ENCODE peak calls at places on chromosomes 3 and 15, in ten cellular contexts. F is endothelial cell of umbilical vein; R is PC-9; S is neuronal stem cell; T is lower lobe of right lung; P is brain microvascular endothelial cell; U is fibroblast of lung; D is HepG2; H is H1; Y is CD8-positive, alpha-beta T cell. I is an unnamed sample. For H3K27me3, the result is how much of the 10 kb centered on the place peaks cover.

GRCh38 chr15:66595937-66596545 is 30.2 kb upstream of the LCTL start:
- DNase-seq in F (no peak), R (peak), S (no peak), T (no peak), P (peak), U (no peak), D (no peak), H (no peak), Y (no peak), I (no peak)

GRCh38 chr3:111579495-111579894 is 15.7 kb downstream of the ZBED2 start:
- DNase-seq in F (no peak), R (no peak), S (no peak), T (no peak), P (no peak), U (no peak), D (no peak), H (no peak), Y (no peak), I (no peak)

GRCh38 chr3:196399485-196399945 is 32.7 kb downstream of the UBXN7 start:
- DNase-seq in F (no peak), R (peak), S (no peak), T (no peak), P (peak), U (no peak), D (peak), H (no peak), Y (no peak), I (no peak)

GRCh38 chr15:63531586-63531985 is 27.2 kb downstream of the USP3 start:
- DNase-seq in F (no peak), R (no peak), S (no peak), T (no peak), P (no peak), U (no peak), D (no peak), H (no peak), Y (no peak), I (no peak)

GRCh38 chr3:14770591-14770990 is 48.2 kb upstream of the FGD5 start:
- DNase-seq in F (no peak), R (no peak), S (no peak), T (no peak), P (no peak), U (no peak), D (no peak), H (no peak), Y (no peak), I (no peak)

GRCh38 chr3:96863129-96863740 is 48.8 kb downstream of the EPHA6 start:
- DNase-seq in F (peak), R (no peak), S (peak), T (no peak), P (peak), U (peak), D (peak), H (peak), Y (no peak), I (peak)

GRCh38 chr3:14991148-14991742 is 43.9 kb downstream of the NR2C2 start:
- DNase-seq in F (peak), R (no peak), S (peak), T (no peak), P (no peak), U (no peak), D (no peak), H (no peak), Y (no peak), I (no peak)

GRCh38 chr3:161409858-161410257 is 38.5 kb upstream of the SPTSSB start:
- DNase-seq in F (no peak), R (no peak), S (no peak), T (no peak), P (no peak), U (no peak), D (no peak), H (no peak), Y (no peak), I (no peak)

GRCh38 chr15:62964251-62964650 is 78.3 kb upstream of the TPM1 start:
- DNase-seq in F (no peak), R (no peak), S (no peak), T (no peak), P (no peak), U (peak), D (no peak), H (no peak), Y (no peak), I (no peak)

GRCh38 chr3:57279685-57280084 is 12.8 kb downstream of the ASB14 start:
- DNase-seq in F (peak), R (no peak), S (no peak), T (no peak), P (no peak), U (no peak), D (no peak), H (no peak), Y (no peak), I (no peak)

GRCh38 chr15:99101501-99101900 is 3.4 kb upstream of the SYNM start:
- DNase-seq in F (no peak), R (no peak), S (no peak), T (no peak), P (no peak), U (no peak), D (no peak), H (no peak), Y (no peak), I (no peak)

GRCh38 chr3:81558106-81558505 is 203.3 kb downstream of the GBE1 start:
- DNase-seq in F (no peak), R (no peak), S (no peak), T (no peak), P (no peak), U (no peak), D (no peak), H (no peak), Y (no peak), I (no peak)

GRCh38 chr3:151307131-151307530 is 9.5 kb downstream of the GPR87 start:
- DNase-seq in F (no peak), R (peak), S (no peak), T (no peak), P (no peak), U (no peak), D (no peak), H (no peak), Y (no peak), I (no peak)

GRCh38 chr3:60399295-60399694 is 852.0 kb downstream of the FHIT start:
- DNase-seq in F (no peak), R (no peak), S (peak), T (no peak), P (no peak), U (no peak), D (no peak), H (no peak), Y (no peak), I (no peak)

GRCh38 chr15:43238691-43239131 is 17.9 kb upstream of the EPB42 start:
- DNase-seq in F (no peak), R (no peak), S (no peak), T (no peak), P (no peak), U (no peak), D (peak), H (no peak), Y (no peak), I (no peak)

GRCh38 chr3:149180057-149180573 is 41.5 kb downstream of the CP start:
- DNase-seq in F (peak), R (peak), S (no peak), T (peak), P (peak), U (peak), D (peak), H (no peak), Y (no peak), I (no peak)

GRCh38 chr15:31465083-31465955 is 138.7 kb downstream of the KLF13 start:
- DNase-seq in F (no peak), R (no peak), S (no peak), T (no peak), P (no peak), U (no peak), D (no peak), H (no peak), Y (no peak), I (no peak)

GRCh38 chr3:38147434-38147833 is 9.0 kb downstream of the MYD88 start:
- DNase-seq in F (no peak), R (no peak), S (no peak), T (no peak), P (no peak), U (no peak), D (no peak), H (no peak), Y (no peak), I (no peak)
- H3K27ac ChIP-seq in F (no peak), R (no peak), S (no peak), T (peak), P (no peak), U (no peak), D (no peak), H (no peak), Y (no peak), I (no peak)

DNA sequence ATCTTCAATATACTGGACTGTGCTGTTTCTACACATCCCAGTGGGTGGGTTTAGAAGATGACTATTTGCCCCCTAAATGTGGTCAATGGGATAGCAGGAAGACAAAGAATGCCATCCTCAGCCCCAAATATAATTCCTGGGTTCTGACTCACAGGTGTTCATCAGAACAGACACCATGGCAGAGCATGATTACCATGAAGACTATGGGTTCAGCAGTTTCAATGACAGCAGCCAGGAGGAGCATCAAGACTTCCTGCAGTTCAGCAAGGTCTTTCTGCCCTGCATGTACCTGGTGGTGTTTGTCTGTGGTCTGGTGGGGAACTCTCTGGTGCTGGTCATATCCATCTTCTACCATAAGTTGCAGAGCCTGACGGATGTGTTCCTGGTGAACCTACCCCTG is 3.0 kb downstream of the CXCR6 start:
- DNase-seq in F (no peak), R (no peak), S (no peak), T (no peak), P (no peak), U (no peak), D (no peak), H (no peak), Y (no peak), I (no peak)
- H3K4me3 ChIP-seq in F (no peak), R (no peak), S (no peak), T (no peak), P (no peak), U (no peak), D (no peak), H (no peak), Y (no peak), I (no peak)

GRCh38 chr15:70102827-70103226 is 5.1 kb upstream of the TLE3 start:
- DNase-seq in F (no peak), R (no peak), S (no peak), T (no peak), P (no peak), U (no peak), D (no peak), H (no peak), Y (no peak), I (no peak)
- H3K27me3 ChIP-seq in F (under half), R (under half), S (half or more), T (under half), P (under half), U (under half), D (under half), H (under half), Y (under half), I (under half)

GRCh38 chr3:51389423-51390183 is 1.5 kb upstream of the RBM15B start:
- DNase-seq in F (peak), R (peak), S (no peak), T (peak), P (peak), U (peak), D (peak), H (no peak), Y (peak), I (no peak)
- H3K27ac ChIP-seq in F (no peak), R (no peak), S (no peak), T (no peak), P (no peak), U (no peak), D (no peak), H (no peak), Y (no peak), I (no peak)

DNA sequence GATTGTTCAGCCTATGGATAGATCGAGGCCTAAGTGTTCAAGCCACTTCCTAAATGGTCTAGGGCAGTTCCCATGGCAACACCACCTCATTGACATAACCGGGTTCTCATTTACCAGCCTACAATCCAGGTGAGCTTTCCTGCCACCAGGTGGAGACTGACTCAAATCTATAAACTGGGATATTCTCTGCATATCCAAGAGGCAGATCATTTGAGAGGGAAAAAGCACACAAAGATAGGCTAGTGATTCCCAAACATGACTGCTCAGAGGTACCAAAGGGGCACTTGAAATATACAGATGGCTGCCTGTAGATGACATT is 141.3 kb upstream of the PROK2 start:
- DNase-seq in F (no peak), R (no peak), S (no peak), T (no peak), P (no peak), U (peak), D (peak), H (peak), Y (no peak), I (peak)
- H3K4me3 ChIP-seq in F (no peak), R (no peak), S (no peak), T (no peak), P (no peak), U (no peak), D (no peak), H (no peak), Y (no peak), I (no peak)

GRCh38 chr3:123032057-123032456 is 4.5 kb upstream of the SEMA5B start:
- DNase-seq in F (no peak), R (no peak), S (no peak), T (no peak), P (no peak), U (no peak), D (no peak), H (no peak), Y (no peak), I (no peak)

GRCh38 chr3:123034120-123034519 is 6.6 kb upstream of the SEMA5B start:
- DNase-seq in F (no peak), R (no peak), S (no peak), T (no peak), P (no peak), U (no peak), D (no peak), H (no peak), Y (no peak), I (no peak)

GRCh38 chr3:123027292-123028232 is at the start of gene SEMA5B:
- DNase-seq in F (peak), R (no peak), S (peak), T (peak), P (no peak), U (no peak), D (no peak), H (no peak), Y (no peak), I (no peak)

GRCh38 chr3:123028233-123028828 is 768 bp upstream of the SEMA5B start:
- DNase-seq in F (peak), R (peak), S (peak), T (no peak), P (peak), U (peak), D (peak), H (no peak), Y (no peak), I (no peak)

GRCh38 chr3:123031051-123031450 is 3.5 kb upstream of the SEMA5B start:
- DNase-seq in F (no peak), R (no peak), S (no peak), T (no peak), P (no peak), U (no peak), D (no peak), H (no peak), Y (no peak), I (no peak)
- H3K27me3 ChIP-seq in F (half or more), R (under half), S (under half), T (under half), P (under half), U (half or more), D (under half), H (under half), Y (under half), I (under half)

GRCh38 chr3:172223870-172224269 is 184.5 kb downstream of the FNDC3B start:
- DNase-seq in F (no peak), R (no peak), S (no peak), T (no peak), P (no peak), U (no peak), D (no peak), H (no peak), Y (no peak), I (no peak)
- H3K27ac ChIP-seq in F (no peak), R (peak), S (no peak), T (no peak), P (no peak), U (no peak), D (no peak), H (no peak), Y (no peak), I (no peak)

GRCh38 chr15:48283361-48284157 is 47.7 kb upstream of the DUT start:
- DNase-seq in F (no peak), R (no peak), S (no peak), T (no peak), P (no peak), U (peak), D (peak), H (no peak), Y (no peak), I (no peak)

GRCh38 chr15:48279608-48280007 is 51.6 kb upstream of the DUT start:
- DNase-seq in F (no peak), R (no peak), S (no peak), T (no peak), P (no peak), U (no peak), D (no peak), H (no peak), Y (no peak), I (no peak)

GRCh38 chr15:48281674-48282073 is 49.6 kb upstream of the DUT start:
- DNase-seq in F (no peak), R (no peak), S (no peak), T (no peak), P (no peak), U (peak), D (no peak), H (no peak), Y (no peak), I (no peak)

GRCh38 chr15:48282186-48282585 is 49.0 kb upstream of the DUT start:
- DNase-seq in F (no peak), R (no peak), S (no peak), T (no peak), P (no peak), U (peak), D (no peak), H (no peak), Y (no peak), I (no peak)

GRCh38 chr15:48285329-48286214 is 45.7 kb upstream of the DUT start:
- DNase-seq in F (peak), R (peak), S (peak), T (no peak), P (peak), U (peak), D (peak), H (no peak), Y (peak), I (peak)
- H3K4me3 ChIP-seq in F (peak), R (no peak), S (no peak), T (no peak), P (no peak), U (no peak), D (no peak), H (no peak), Y (no peak), I (no peak)

DNA sequence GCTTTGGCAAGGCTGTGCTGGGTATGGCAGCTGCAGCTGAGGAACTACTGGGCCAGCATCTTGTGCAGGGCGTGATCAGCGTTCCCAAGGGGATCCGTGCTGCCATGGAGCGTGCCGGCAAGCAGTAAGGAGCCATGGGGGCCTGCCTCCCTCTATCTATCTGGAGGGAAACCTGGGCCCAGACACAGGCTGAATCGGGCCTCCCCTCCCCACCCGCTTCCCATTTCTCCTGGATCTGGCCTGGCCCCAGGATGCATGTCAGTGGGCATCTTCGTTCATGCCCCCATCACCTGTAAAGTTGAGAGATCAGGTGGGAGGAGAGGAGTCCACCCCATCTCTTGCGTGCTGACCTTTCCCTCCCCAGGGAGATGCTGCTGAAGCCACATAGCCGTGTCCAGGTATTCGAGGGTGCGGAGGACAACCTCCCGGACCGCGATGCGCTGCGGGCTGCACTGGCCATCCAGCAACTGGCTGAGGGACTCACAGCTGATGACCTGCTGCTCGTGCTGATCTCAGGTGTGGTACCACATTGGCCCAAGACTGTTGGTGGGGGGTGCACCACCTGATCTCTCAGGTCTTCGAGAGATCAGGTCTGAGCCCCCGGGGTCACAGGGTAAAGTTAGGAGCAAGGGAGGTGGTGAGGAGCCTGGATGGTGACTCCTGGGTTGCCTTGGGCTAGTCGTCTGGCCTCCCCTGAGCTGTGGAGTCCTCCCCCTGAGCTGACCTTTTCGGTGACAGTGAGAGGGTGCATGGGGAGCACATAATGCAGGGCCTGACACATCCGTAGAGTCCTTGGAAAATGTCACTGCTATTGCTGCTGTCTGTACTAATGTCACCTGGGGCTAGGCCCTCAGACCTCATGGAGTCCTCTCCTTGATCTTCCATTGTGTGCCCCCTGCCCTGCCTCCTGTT is 3.2 kb downstream of the GLYCTK start:
- DNase-seq in F (no peak), R (no peak), S (no peak), T (peak), P (no peak), U (no peak), D (no peak), H (no peak), Y (no peak), I (no peak)
- H3K27me3 ChIP-seq in F (under half), R (under half), S (under half), T (under half), P (under half), U (under half), D (under half), H (under half), Y (under half), I (under half)

GRCh38 chr3:139586420-139587017 is 47.0 kb upstream of the RBP1 start:
- DNase-seq in F (no peak), R (no peak), S (no peak), T (no peak), P (no peak), U (no peak), D (no peak), H (no peak), Y (no peak), I (no peak)
- H3K27ac ChIP-seq in F (no peak), R (no peak), S (no peak), T (no peak), P (no peak), U (no peak), D (no peak), H (no peak), Y (no peak), I (no peak)

I was measured in iPS DF 6.9.